ENCODE peak calls at places on chromosomes 16 and 17, in eight cellular contexts. U is mucosa of descending colon, D is HFFc6, T is astrocyte, A is ovary, C is thoracic aorta, Z is vagina, K is PC-3. M is an unnamed sample.

GRCh38 chr16:57600952-57601580 is 27.4 kb upstream of the ADGRG1 start:
- DNase-seq in D (no peak), U (no peak), T (no peak), K (no peak), Z (peak; percentile 56), A (no peak), C (no peak), M (no peak)

GRCh38 chr17:444879-445454 is 92.4 kb upstream of the RPH3AL start:
- DNase-seq in U (no peak), D (no peak), K (no peak), C (no peak), Z (no peak), A (no peak), T (no peak), M (no peak)

GRCh38 chr16:29147710-29148425 is 163.0 kb downstream of the LAT start:
- DNase-seq in D (no peak), U (no peak), K (no peak), C (no peak), Z (no peak), A (peak; percentile 37), T (no peak), M (no peak)

GRCh38 chr17:40560592-40561293 is 4.5 kb downstream of the CCR7 start:
- DNase-seq in U (no peak), Z (peak; percentile 87), K (no peak), A (peak; percentile 45), C (no peak), T (peak; percentile 90), D (no peak), M (no peak)

GRCh38 chr16:53080345-53081031 is 25.7 kb downstream of the CHD9 start:
- DNase-seq in T (peak; percentile 88), Z (peak; percentile 95), A (peak; percentile 69), C (no peak), K (peak; percentile 69), U (no peak), D (peak; percentile 93), M (no peak)

GRCh38 chr17:63840591-63841349 is 1.7 kb downstream of the SMARCD2 start:
- DNase-seq in A (peak; percentile 57), U (no peak), T (no peak), Z (no peak), K (no peak), D (no peak), C (no peak), M (no peak)

GRCh38 chr16:69917739-69918138 is 33.4 kb upstream of the CLEC18A start:
- DNase-seq in U (no peak), T (peak; percentile 97), A (peak; percentile 89), K (peak; percentile 91), Z (no peak), D (peak; percentile 91), C (no peak), M (no peak)

GRCh38 chr17:52227926-52228325 is 69.4 kb upstream of the CA10 start:
- DNase-seq in K (no peak), C (no peak), U (no peak), T (no peak), A (no peak), Z (no peak), D (no peak), M (no peak)

GRCh38 chr16:69563605-69564580 is 1.9 kb upstream of the NFAT5 start:
- DNase-seq in K (peak; percentile 15), C (no peak), A (no peak), Z (no peak), D (peak; percentile 39), U (no peak), T (peak; percentile 14), M (no peak)

DNA sequence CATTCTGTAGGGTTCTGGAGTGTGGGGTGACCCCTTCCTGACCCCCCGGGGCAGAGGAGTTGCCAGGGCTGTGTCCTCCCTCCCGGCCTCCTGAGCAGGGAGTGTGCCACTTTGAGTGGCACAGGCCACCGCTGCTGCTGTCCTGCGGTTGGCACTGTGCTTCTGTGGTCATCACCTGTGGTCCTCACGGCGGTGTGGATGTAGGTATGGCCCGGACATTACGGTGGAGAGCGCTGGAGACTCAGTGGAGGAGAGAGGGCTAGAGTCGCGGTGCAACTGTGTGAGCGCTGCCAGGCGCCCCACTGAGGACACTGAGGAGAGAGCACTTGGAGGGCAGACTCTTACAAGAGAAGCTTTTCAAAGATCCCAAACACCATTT is 39.1 kb downstream of the PGS1 start:
- DNase-seq in A (no peak), Z (no peak), U (no peak), C (no peak), D (no peak), K (no peak), T (no peak), M (no peak)
- TF ChIP-seq CTCF in A (no peak), Z (no peak), U (no peak), C (no peak), D (no peak), K (no peak), T (no peak), M (no peak)

DNA sequence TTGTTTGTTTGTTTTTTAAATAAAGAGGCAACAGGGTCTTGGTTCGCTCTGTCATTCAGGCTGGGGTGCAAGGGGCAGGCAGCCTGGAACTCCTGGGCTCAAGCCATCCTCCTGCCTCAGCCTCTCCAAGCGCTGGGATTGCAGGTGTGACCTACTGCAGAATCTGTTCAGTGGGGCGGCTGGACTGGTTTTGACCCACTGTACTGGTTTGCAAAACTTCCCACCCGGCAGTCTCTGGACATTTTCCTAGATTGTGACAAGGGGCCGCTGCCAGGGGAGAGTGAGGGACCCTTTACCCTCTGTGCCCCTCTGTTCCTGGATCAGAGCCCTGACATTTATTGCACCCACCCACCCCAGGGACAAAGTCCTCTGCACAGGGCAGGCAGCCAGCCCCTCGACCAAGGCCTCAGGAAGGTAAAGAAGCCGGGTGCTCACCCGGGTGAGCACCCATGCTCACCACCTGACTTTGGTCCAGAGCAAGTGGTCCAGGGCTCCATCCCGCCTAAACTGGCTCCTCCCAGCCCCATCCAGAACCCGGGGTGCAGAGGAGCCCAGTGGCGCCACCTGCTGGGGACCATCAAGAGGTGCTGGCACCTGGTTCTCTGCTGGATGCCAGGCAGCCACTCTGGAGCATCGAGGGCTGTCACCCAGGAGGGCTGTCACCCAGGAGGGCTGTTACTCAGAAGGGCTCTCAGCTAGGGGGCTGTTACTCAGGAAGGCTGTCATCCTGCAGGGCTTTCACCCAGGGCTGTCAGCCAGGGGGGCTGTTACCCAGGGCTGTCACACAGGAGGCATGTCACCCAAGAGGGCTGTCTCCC is 98.9 kb downstream of the TNFRSF13B start:
- DNase-seq in U (peak; percentile 51), D (no peak), K (peak; percentile 66), A (no peak), T (no peak), C (no peak), Z (no peak), M (peak; percentile 71)
- TF ChIP-seq CTCF in U (peak; percentile 40), D (peak; percentile 92), K (peak; percentile 93), A (no peak), T (peak; percentile 29), C (no peak), Z (no peak), M (peak; percentile 86)

DNA sequence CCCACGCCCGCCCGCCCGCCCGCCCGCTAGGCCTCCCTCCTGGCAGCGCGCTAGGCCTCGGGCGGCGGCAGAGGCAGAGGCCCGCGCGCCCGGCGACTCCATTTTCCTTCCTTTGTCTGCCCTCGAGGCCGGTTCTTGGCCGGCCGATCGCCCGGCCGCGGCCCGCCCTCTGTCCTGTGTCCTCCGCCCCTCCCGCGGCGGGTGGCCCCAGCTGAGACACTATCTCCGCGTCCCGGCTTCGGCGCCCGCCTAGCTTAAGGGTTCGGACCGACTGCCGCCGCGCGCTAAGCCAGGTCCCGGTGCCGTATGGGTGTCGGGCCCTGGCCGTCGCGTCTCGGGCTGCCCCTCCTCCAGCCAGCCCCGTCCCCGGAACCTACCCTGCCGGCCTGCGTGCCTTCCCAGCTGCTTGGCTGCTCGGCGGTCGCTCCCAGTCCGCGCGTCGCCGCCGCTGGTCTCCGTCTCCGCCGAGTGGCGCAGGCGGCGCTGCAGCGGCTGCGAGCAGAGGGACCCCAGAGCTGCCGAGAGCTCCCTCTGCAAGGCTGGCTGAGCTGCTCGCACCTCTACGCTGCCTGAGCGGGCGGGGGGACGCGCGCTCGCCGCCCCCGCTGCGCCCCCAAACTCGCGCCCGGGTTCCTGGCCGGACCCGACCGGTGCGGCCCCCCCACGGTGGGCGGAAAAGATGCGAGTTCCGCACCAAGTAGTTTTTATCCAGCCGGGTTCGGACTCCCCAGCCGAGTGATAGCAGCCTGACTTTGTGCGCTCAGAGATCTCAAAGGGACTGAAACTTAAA is 787 bp downstream of the CTCF start:
- DNase-seq in C (no peak), K (peak; percentile 22), T (peak; percentile 30), Z (no peak), D (peak; percentile 33), U (peak; percentile 80), A (peak; percentile 78), M (peak; percentile 83)
- TF ChIP-seq CTCF in C (no peak), K (peak; percentile 21), T (no peak), Z (no peak), D (peak; percentile 49), U (no peak), A (no peak), M (no peak)

GRCh38 chr17:1563786-1564613 is 1.4 kb upstream of the PITPNA start:
- DNase-seq in U (peak; percentile 60), C (no peak), Z (no peak), A (no peak), K (peak; percentile 5), D (no peak), T (no peak), M (no peak)

GRCh38 chr17:1560582-1561170 is 1.9 kb downstream of the PITPNA start:
- DNase-seq in T (no peak), D (no peak), U (peak; percentile 48), Z (no peak), A (no peak), K (no peak), C (no peak), M (no peak)

GRCh38 chr17:1559743-1560581 is 2.6 kb downstream of the PITPNA start:
- DNase-seq in T (no peak), C (no peak), A (no peak), Z (no peak), U (peak; percentile 60), D (no peak), K (no peak), M (no peak)

GRCh38 chr17:1562178-1562643 is 381 bp downstream of the PITPNA start:
- DNase-seq in T (peak; percentile 23), U (peak; percentile 74), K (no peak), Z (no peak), A (peak; percentile 70), C (no peak), D (peak; percentile 16), M (peak; percentile 67)

GRCh38 chr17:1561420-1562177 is 993 bp downstream of the PITPNA start:
- DNase-seq in K (peak; percentile 6), T (no peak), D (no peak), U (peak; percentile 60), C (no peak), Z (no peak), A (peak; percentile 58), M (peak; percentile 65)
- TF ChIP-seq CTCF in K (no peak), T (no peak), D (peak; percentile 56), U (no peak), C (peak; percentile 34), Z (no peak), A (no peak), M (no peak)

DNA sequence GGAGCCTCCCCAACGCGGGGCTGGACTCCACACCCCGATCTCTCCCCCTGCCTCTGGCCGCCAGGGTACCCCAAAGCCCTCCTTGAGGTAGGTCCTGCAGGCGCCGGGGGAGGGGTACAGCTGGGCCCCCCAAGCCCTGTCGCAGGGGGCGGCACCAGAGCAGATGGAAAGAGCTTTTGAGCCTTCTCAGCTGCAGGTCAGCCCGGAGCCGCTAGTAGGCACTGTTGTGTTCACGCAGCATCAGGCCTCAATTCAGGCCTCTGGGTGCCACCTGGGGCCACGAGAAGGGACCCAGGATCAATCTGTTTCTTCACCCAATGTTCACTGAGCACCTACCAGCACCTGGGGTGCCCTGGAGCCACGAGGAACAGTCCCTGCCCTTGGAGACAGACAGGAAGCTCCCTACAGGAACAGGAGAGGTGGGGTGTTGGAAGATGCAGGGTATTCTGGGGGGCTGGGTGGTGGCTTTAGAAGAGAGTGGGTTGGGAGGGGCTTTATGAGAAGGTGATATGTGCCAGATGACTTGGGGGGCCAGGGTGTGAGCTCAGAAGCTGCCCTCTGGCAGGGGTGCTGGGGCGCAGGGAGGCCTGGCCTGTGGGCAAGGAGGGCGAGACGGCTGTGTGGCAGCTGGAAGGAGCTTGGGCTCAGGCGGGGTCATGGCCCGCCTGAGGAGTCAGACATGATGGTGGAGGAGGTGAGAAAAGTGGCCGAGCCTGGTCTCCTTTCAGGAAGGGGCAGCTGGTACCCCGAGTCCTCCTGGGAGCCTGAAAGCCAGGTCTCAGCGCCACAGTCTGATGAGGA is 122.0 kb upstream of the GSE1 start:
- DNase-seq in T (no peak), A (no peak), C (no peak), U (no peak), D (no peak), K (peak; percentile 9), Z (no peak), M (peak; percentile 66)
- TF ChIP-seq CTCF in T (peak; percentile 43), A (no peak), C (no peak), U (peak; percentile 71), D (no peak), K (peak; percentile 59), Z (peak; percentile 11), M (peak; percentile 82)

M was measured in glutamatergic neuron.